ENCODE peak calls at places on chromosomes 12 and 14, in four cellular contexts. One of them, this sample, is unnamed.

GRCh38 chr14:55272922-55273321 is 1.7 kb downstream of the FBXO34 start:
- DNase-seq in K562: no peak
- DNase-seq in A549: no peak
- DNase-seq in IMR-90: no peak
- DNase-seq in this sample: no peak

GRCh38 chr12:95859947-95860850 is 1.4 kb downstream of the SNRPF start:
- DNase-seq in K562: no peak
- DNase-seq in A549: no peak
- DNase-seq in IMR-90: no peak
- DNase-seq in this sample: no peak

GRCh38 chr14:94337274-94337673 is 14.1 kb upstream of the SERPINA6 start:
- DNase-seq in K562: no peak
- DNase-seq in A549: no peak
- DNase-seq in IMR-90: peak; percentile 31
- DNase-seq in this sample: no peak

GRCh38 chr12:22577667-22578066 is 33.3 kb upstream of the C2CD5 start:
- DNase-seq in K562: no peak
- DNase-seq in A549: no peak
- DNase-seq in IMR-90: peak; percentile 5
- DNase-seq in this sample: no peak

GRCh38 chr12:84375472-84375871 is 537.1 kb downstream of the SLC6A15 start:
- DNase-seq in K562: no peak
- DNase-seq in A549: no peak
- DNase-seq in IMR-90: peak; percentile 90
- DNase-seq in this sample: no peak

GRCh38 chr14:92600318-92601053 is 86.9 kb downstream of the RIN3 start:
- DNase-seq in K562: no peak
- DNase-seq in A549: peak; percentile 77
- DNase-seq in IMR-90: peak; percentile 87
- DNase-seq in this sample: no peak

GRCh38 chr14:105419305-105420091 is at the start of gene MTA1:
- DNase-seq in K562: peak; percentile 78
- DNase-seq in A549: no peak
- DNase-seq in IMR-90: peak; percentile 8
- DNase-seq in this sample: no peak

GRCh38 chr14:99007795-99008194 is 264.2 kb downstream of the BCL11B start:
- DNase-seq in K562: no peak
- DNase-seq in A549: no peak
- DNase-seq in IMR-90: no peak
- DNase-seq in this sample: no peak

GRCh38 chr14:79605863-79606262 is 605.4 kb downstream of the DIO2 start:
- DNase-seq in K562: no peak
- DNase-seq in A549: no peak
- DNase-seq in IMR-90: no peak
- DNase-seq in this sample: no peak

GRCh38 chr12:47768323-47768811 is 4.7 kb upstream of the SLC48A1 start:
- DNase-seq in K562: no peak
- DNase-seq in A549: peak; percentile 51
- DNase-seq in IMR-90: peak; percentile 25
- DNase-seq in this sample: no peak

GRCh38 chr14:102029956-102030355 is 56.9 kb downstream of the HSP90AA1 start:
- DNase-seq in K562: no peak
- DNase-seq in A549: no peak
- DNase-seq in IMR-90: peak; percentile 90
- DNase-seq in this sample: no peak

GRCh38 chr12:87518508-87518907 is 510.7 kb downstream of the C12orf50 start:
- DNase-seq in K562: no peak
- DNase-seq in A549: no peak
- DNase-seq in IMR-90: no peak
- DNase-seq in this sample: no peak

GRCh38 chr12:76549131-76549530 is 10.4 kb downstream of the OSBPL8 start:
- DNase-seq in K562: no peak
- DNase-seq in A549: no peak
- DNase-seq in IMR-90: peak; percentile 18
- DNase-seq in this sample: no peak

GRCh38 chr12:69648476-69648875 is 37.8 kb upstream of the LRRC10 start:
- DNase-seq in K562: no peak
- DNase-seq in A549: peak; percentile 57
- DNase-seq in IMR-90: peak; percentile 96
- DNase-seq in this sample: no peak

GRCh38 chr12:53031616-53032015 is 18.2 kb upstream of the TNS2 start:
- DNase-seq in K562: no peak
- DNase-seq in A549: no peak
- DNase-seq in IMR-90: no peak
- DNase-seq in this sample: no peak

GRCh38 chr12:53036802-53037201 is 13.1 kb upstream of the TNS2 start:
- DNase-seq in K562: no peak
- DNase-seq in A549: no peak
- DNase-seq in IMR-90: no peak
- DNase-seq in this sample: no peak

GRCh38 chr12:53039851-53040250 is 10.0 kb upstream of the TNS2 start:
- DNase-seq in K562: no peak
- DNase-seq in A549: no peak
- DNase-seq in IMR-90: no peak
- DNase-seq in this sample: no peak

DNA sequence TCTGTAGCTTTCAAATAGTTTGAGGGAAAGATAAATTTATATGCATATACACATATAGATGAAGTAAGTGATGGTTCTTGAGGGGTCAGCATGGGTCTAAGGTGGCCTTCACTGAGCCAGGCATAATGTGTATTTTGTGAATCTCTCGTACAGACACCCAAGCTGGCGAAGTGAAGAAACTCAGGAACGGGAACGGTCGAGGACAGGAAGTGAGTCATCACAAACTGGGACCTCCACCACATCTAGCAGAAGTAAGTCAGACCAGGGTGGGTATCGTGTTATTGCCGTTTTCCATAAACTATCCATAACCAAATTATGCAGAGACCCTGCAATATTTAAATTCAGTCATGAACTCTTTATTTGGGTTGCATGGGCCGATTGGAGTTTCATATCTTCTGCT is 15.4 kb upstream of the TNS2 start:
- DNase-seq in K562: no peak
- DNase-seq in A549: no peak
- DNase-seq in IMR-90: no peak
- DNase-seq in this sample: no peak
- TF ChIP-seq RAD21 in K562: no peak
- TF ChIP-seq RAD21 in A549: no peak
- TF ChIP-seq RAD21 in IMR-90: no peak
- TF ChIP-seq RAD21 in this sample: no peak

DNA sequence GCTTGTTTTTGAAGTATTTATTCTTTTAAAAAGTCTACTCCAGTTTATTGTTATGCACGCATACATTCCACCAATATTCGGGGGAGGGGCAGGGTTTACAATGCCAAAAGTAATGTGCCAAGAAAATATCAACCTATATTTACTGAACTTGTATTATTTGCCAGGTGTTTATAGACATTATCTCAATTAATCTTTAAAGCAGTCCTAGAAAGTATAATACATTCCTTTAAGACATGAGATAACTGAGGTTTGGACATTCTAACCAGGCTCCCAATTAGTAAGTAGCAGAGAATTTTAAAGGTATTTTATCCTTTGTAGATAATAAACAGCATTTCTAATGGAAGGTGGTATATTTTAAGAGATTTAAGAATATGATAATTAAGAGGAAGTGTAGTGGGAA is 124.5 kb upstream of the LRIG3 start:
- DNase-seq in K562: no peak
- DNase-seq in A549: no peak
- DNase-seq in IMR-90: no peak
- DNase-seq in this sample: no peak
- TF ChIP-seq RAD21 in K562: no peak
- TF ChIP-seq RAD21 in A549: no peak
- TF ChIP-seq RAD21 in IMR-90: no peak
- TF ChIP-seq RAD21 in this sample: no peak

DNA sequence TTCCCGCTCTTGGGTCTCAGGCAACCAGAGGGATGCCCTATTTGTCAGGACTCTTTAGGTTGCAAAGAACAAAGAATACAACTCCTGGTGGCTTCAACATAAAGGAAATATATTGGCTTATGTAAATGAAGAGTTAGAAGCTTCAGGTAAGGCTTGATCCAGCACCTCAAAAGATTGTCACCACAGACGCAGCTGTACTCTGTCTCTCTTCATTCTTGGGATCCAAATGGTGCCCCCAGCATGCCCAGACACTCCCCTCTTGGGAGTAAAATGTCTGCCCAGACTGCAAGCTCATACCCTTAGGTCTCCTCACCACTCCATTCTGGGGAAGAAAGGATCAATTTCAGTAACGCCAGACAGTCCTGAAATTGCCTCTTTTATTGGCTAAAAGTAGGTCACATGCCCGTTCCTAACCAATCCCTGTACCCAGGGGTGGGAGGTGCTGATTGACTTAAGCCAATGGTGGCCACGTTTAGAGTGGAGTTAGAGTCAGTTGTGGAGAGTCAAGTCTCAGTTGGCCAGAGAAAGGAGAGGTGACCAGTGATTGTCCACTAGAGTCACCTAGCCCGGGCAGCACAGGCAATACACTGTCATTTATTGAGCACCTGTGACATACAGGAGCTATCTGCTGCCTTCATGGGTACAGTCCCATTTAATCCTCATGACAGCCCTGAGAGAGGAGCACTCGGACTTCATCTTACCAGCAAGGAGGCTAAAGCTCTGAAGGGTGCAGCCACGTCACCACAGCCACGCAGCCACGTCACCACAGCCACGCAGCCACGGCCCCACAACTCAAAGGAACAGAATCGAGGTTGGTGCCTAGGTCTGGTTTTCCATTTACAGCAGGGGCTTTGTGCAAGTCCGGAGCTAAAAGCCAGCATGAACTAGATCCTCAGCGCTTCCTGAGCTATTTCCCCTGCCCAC is 19.7 kb upstream of the BEGAIN start:
- DNase-seq in K562: no peak
- DNase-seq in A549: no peak
- DNase-seq in IMR-90: no peak
- DNase-seq in this sample: no peak
- TF ChIP-seq RAD21 in K562: no peak
- TF ChIP-seq RAD21 in A549: no peak
- TF ChIP-seq RAD21 in IMR-90: no peak
- TF ChIP-seq RAD21 in this sample: no peak

GRCh38 chr14:91252901-91253794 is 8.6 kb upstream of the GPR68 start:
- DNase-seq in K562: peak; percentile 86
- DNase-seq in A549: no peak
- DNase-seq in IMR-90: no peak
- DNase-seq in this sample: no peak
- TF ChIP-seq RAD21 in K562: no peak
- TF ChIP-seq RAD21 in A549: no peak
- TF ChIP-seq RAD21 in IMR-90: no peak
- TF ChIP-seq RAD21 in this sample: no peak

DNA sequence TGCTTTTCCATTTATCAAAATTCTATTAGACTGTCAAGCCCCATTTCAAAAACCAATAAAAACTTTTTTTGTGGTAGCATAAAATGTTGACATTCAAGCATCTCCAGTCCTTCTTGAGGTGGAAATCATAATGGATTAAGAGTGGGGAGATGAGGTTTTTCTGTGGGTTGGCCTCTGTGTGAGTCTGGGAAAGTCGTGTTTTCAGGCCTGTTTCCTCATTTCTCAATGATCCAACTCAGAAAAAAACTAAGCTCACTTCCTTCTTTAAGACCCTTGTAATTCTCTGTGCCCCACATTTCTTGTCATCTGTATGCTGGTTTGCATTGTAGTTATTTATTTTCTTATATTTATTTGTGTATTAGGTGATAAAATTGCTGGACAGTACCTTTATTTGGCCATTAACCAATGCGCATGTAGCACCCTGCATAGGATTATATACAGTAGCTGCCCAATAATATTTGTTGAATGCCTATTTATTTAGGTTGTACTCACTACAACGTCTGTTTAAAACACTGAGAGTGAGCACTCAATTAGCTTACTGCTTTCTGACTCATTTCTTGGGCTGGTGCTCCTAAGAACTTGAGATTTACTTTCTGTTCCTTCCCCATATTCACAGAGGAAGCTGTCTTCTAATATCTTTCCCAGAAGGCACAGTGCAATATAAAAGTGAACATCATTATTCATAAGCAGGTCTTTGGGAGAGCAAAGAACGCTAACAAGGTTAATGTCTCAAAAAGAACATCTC is 121.9 kb downstream of the DNAI7 start:
- DNase-seq in K562: no peak
- DNase-seq in A549: no peak
- DNase-seq in IMR-90: peak; percentile 13
- DNase-seq in this sample: no peak
- TF ChIP-seq RAD21 in K562: no peak
- TF ChIP-seq RAD21 in A549: no peak
- TF ChIP-seq RAD21 in IMR-90: no peak
- TF ChIP-seq RAD21 in this sample: no peak